ENCODE peak calls at places on chromosomes 2 and 18, in eight cellular contexts. E is neural progenitor cell, A is K562, X is right atrium auricular region, F is cardiac fibroblast, S is Peyer's patch, G is lung, U is kidney epithelial cell. V is an unnamed sample.

GRCh38 chr2:151808258-151809072 is 19.8 kb downstream of the ARL5A start:
- DNase-seq in G (no peak), F (peak; percentile 52), X (no peak), A (no peak), S (no peak), U (no peak), E (peak; percentile 14), V (no peak)

GRCh38 chr2:3204451-3204850 is 173.2 kb downstream of the EIPR1 start:
- DNase-seq in E (no peak), U (no peak), S (no peak), A (no peak), F (no peak), G (no peak), X (no peak), V (no peak)

GRCh38 chr18:8996771-8997432 is 105.6 kb upstream of the NDUFV2 start:
- DNase-seq in G (no peak), F (peak; percentile 32), S (no peak), X (no peak), E (no peak), A (no peak), U (no peak), V (no peak)

GRCh38 chr18:63051928-63052327 is 267.6 kb downstream of the BCL2 start:
- DNase-seq in U (no peak), S (no peak), A (no peak), X (no peak), F (no peak), G (no peak), E (no peak), V (no peak)

GRCh38 chr2:234960091-234961088 is 8.6 kb downstream of the SH3BP4 start:
- DNase-seq in F (peak; percentile 60), E (peak; percentile 57), U (no peak), S (no peak), X (no peak), G (no peak), A (no peak), V (no peak)

GRCh38 chr2:205650450-205650849 is 31.9 kb upstream of the NRP2 start:
- DNase-seq in G (no peak), X (no peak), U (peak; percentile 61), S (no peak), A (no peak), E (peak; percentile 66), F (peak; percentile 89), V (no peak)

GRCh38 chr2:216833076-216833475 is 26.8 kb downstream of the TNP1 start:
- DNase-seq in F (no peak), A (no peak), X (no peak), U (no peak), G (no peak), E (no peak), S (no peak), V (no peak)

GRCh38 chr2:28717339-28717758 is 34.3 kb upstream of the PPP1CB start:
- DNase-seq in U (peak; percentile 67), A (no peak), X (peak; percentile 86), G (peak; percentile 75), S (no peak), F (peak; percentile 98), E (no peak), V (no peak)

GRCh38 chr2:75226099-75226498 is 26.8 kb upstream of the TACR1 start:
- DNase-seq in E (no peak), U (no peak), S (no peak), G (no peak), A (no peak), F (no peak), X (no peak), V (no peak)

GRCh38 chr18:33201509-33201926 is 239.0 kb downstream of the CCDC178 start:
- DNase-seq in A (no peak), U (peak; percentile 53), S (no peak), E (peak; percentile 72), G (no peak), X (no peak), F (peak; percentile 17), V (no peak)

GRCh38 chr2:223042704-223043118 is 9.3 kb upstream of the KCNE4 start:
- DNase-seq in G (no peak), F (peak; percentile 56), A (no peak), U (no peak), E (no peak), X (no peak), S (no peak), V (peak; percentile 36)

GRCh38 chr2:192030289-192030688 is 164.4 kb downstream of the TMEFF2 start:
- DNase-seq in A (no peak), E (no peak), S (no peak), G (no peak), F (peak; percentile 44), X (no peak), U (no peak), V (no peak)

GRCh38 chr18:8319798-8320477 is 289.3 kb upstream of the RAB12 start:
- DNase-seq in U (no peak), F (peak; percentile 47), E (no peak), X (no peak), G (no peak), S (no peak), A (no peak), V (no peak)

GRCh38 chr2:143574069-143574468 is 444.9 kb downstream of the ARHGAP15 start:
- DNase-seq in S (no peak), X (no peak), U (no peak), F (no peak), A (no peak), E (no peak), G (no peak), V (no peak)

GRCh38 chr2:69995511-69995910 is 34.1 kb upstream of the ASPRV1 start:
- DNase-seq in G (no peak), F (no peak), S (no peak), A (no peak), X (no peak), U (no peak), E (no peak), V (no peak)

GRCh38 chr2:212536385-212537310 is 2.0 kb downstream of the ERBB4 start:
- DNase-seq in X (no peak), S (no peak), E (peak; percentile 88), U (no peak), G (no peak), F (no peak), A (no peak), V (no peak)

GRCh38 chr2:152336854-152337510 is 2.0 kb downstream of the FMNL2 start:
- DNase-seq in U (no peak), E (peak; percentile 56), X (peak; percentile 66), G (no peak), F (peak; percentile 55), A (no peak), S (no peak), V (no peak)

GRCh38 chr2:164622338-164623106 is 1.2 kb upstream of the GRB14 start:
- DNase-seq in G (no peak), E (peak; percentile 48), U (no peak), F (no peak), A (no peak), S (no peak), X (no peak), V (no peak)

DNA sequence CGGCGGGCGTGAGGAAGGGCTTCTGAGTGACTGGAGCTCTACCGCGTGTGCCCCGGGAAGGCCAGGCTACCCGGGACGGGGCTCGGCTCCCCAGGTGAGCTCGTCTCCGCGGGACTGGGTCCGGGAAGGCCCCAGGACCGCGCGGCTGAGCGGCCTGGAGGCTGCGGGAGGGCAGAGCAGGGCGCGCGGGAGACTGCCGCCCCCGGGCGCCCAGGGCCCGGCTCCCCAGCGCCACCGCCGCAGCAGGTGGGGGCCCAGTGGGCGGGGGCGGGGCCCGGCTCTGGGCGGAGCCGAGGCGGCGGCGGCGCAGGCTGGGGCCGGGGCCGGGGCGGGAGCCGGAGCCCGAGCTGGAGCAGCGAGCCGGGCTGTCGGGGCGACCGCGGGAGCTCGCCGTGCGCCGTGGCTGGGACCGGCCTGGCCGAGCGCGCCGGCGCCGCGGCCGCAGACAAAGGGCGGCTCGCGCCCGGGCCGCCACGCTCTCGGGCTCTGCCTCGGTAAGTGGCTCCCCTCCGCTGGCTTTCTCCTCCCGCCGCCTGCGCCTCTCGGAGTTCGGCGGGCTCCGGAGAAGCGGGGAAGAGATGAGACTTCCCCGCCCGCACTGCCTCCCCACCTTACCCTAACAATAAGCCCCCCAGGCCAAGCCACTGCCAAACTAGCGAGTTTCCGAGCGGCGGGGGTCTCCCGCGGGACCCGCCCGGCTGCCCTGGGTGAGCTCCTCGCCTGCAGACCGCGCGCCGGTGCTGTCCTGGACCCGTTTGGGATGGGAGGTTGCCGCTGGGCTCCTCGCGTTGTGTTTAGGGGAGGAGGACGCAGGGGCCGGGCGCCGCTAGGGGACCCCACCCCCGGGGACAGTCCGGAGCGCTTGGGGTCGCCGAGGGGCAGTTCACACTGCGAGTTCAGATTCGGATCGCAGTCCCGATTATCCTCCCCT is at the start of gene MAPK4:
- DNase-seq in F (peak; percentile 2), X (no peak), S (no peak), G (no peak), E (peak; percentile 79), U (no peak), A (peak; percentile 72), V (no peak)
- TF ChIP-seq CTCF in F (no peak), X (no peak), S (no peak), G (no peak), E (peak; percentile 21), U (no peak), A (no peak), V (no peak)

GRCh38 chr2:171923206-171923605 is 945 bp downstream of the HAT1 start:
- DNase-seq in S (no peak), E (no peak), G (no peak), F (peak; percentile 67), U (no peak), A (no peak), X (no peak), V (no peak)
- TF ChIP-seq CTCF in S (no peak), E (no peak), G (no peak), F (no peak), U (no peak), A (no peak), X (no peak), V (no peak)

DNA sequence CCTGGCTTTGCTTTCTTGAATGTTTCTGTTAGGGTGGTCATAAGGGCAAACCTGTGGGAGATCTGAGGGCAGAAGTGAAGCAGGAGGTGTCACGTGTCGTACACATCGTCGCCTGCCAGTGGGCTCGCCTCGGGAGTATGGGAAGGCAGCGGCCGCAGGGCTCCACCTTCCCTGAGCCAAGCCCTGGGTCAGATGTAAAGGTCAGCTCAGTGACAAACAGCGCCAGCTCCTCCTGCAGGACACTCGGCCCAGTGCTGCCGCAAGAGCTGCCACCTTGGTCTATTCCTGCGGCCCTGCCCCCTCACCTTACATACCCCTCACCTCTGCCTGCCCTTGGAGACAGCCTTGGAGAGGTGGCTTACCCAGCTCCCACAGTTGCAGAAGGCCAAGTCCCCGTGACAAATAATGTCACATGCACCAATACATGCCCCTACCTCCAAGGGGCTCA is 64.2 kb downstream of the PSMG2 start:
- DNase-seq in F (no peak), X (no peak), E (peak; percentile 77), G (no peak), U (no peak), A (peak; percentile 66), S (no peak), V (no peak)
- TF ChIP-seq CTCF in F (no peak), X (no peak), E (peak; percentile 54), G (no peak), U (peak; percentile 1), A (peak; percentile 75), S (no peak), V (no peak)

GRCh38 chr2:126358122-126358521 is 297.8 kb upstream of the GYPC start:
- DNase-seq in S (no peak), G (no peak), X (no peak), F (no peak), A (no peak), U (no peak), E (no peak), V (no peak)

DNA sequence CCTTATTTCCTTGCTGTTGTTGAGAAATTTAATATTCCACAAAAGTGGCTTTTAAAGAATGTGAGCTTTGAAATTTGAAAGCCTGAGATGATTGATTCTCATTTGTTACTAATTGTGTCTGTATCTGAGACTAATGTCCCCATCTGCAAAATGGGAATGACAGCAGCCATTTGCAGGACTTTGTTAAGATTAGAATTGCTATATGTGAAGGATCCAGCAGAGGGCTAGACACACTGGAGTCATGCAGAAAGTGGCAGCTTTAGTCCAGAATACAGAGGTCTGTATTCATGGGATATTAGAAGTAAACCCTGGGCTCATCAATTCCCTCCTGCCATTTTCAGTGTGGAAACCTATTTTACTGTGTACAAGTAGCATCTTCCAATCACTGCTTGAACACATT is 296.5 kb upstream of the GYPC start:
- DNase-seq in A (no peak), G (no peak), S (no peak), E (peak; percentile 28), X (no peak), F (peak; percentile 17), U (no peak), V (no peak)
- TF ChIP-seq CTCF in A (peak; percentile 29), G (no peak), S (no peak), E (peak; percentile 48), X (no peak), F (no peak), U (peak; percentile 40), V (peak; percentile 31)

V was measured in osteocyte.